ENCODE peak calls at places on chromosomes 4 and X, in eight cellular contexts. R, X, B, U, A, S, O and C are unnamed samples.

GRCh38 chr4:155371432-155372043 is 5.2 kb downstream of the MAP9 start:
- DNase-seq in R (no peak), X (no peak), B (peak), U (peak), A (no peak), S (no peak), O (no peak), C (no peak)

GRCh38 chr4:6221851-6222760 is 21.8 kb upstream of the JAKMIP1 start:
- DNase-seq in R (no peak), X (peak), B (peak), U (peak), A (peak), S (no peak), O (no peak), C (peak)

GRCh38 chr4:185016101-185016940 is 2.0 kb upstream of the HELT start:
- DNase-seq in R (no peak), X (no peak), B (no peak), U (peak), A (no peak), S (no peak), O (no peak), C (peak)

GRCh38 chr4:153295131-153295755 is 49.2 kb upstream of the MND1 start:
- DNase-seq in R (no peak), X (no peak), B (no peak), U (peak), A (no peak), S (no peak), O (no peak), C (peak)

GRCh38 chr4:77699731-77700210 is 94.2 kb downstream of the CXCL13 start:
- DNase-seq in R (no peak), X (no peak), B (peak), U (peak), A (peak), S (peak), O (no peak), C (peak)

GRCh38 chr4:35556387-35556786 is 687.9 kb downstream of the ARAP2 start:
- DNase-seq in R (no peak), X (no peak), B (no peak), U (no peak), A (no peak), S (no peak), O (no peak), C (no peak)

GRCh38 chr4:102343964-102344519 is 1.2 kb downstream of the SLC39A8 start:
- DNase-seq in R (no peak), X (no peak), B (peak), U (no peak), A (peak), S (no peak), O (no peak), C (peak)

GRCh38 chr4:77104405-77105292 is 28.9 kb upstream of the CCNI start:
- DNase-seq in R (no peak), X (peak), B (peak), U (no peak), A (no peak), S (no peak), O (peak), C (no peak)

GRCh38 chr4:78797777-78798284 is 21.7 kb downstream of the BMP2K start:
- DNase-seq in R (no peak), X (no peak), B (no peak), U (no peak), A (no peak), S (no peak), O (no peak), C (no peak)

GRCh38 chr4:25863906-25864418 is 1.2 kb upstream of the SEL1L3 start:
- DNase-seq in R (no peak), X (no peak), B (no peak), U (peak), A (no peak), S (no peak), O (no peak), C (peak)

GRCh38 chr4:126018274-126018673 is 703.5 kb downstream of the FAT4 start:
- DNase-seq in R (no peak), X (no peak), B (no peak), U (no peak), A (no peak), S (no peak), O (no peak), C (no peak)

GRCh38 chr4:139245590-139245989 is 34.4 kb downstream of the MGARP start:
- DNase-seq in R (no peak), X (no peak), B (peak), U (no peak), A (no peak), S (no peak), O (no peak), C (no peak)

GRCh38 chr4:188735082-188735481 is 595.8 kb downstream of the TRIML1 start:
- DNase-seq in R (no peak), X (no peak), B (no peak), U (no peak), A (no peak), S (no peak), O (no peak), C (no peak)

GRCh38 chrX:100745806-100746537 is 14.1 kb upstream of the SYTL4 start:
- DNase-seq in R (no peak), X (no peak), B (peak), U (no peak), A (no peak), S (no peak), O (no peak), C (no peak)

GRCh38 chr4:186472948-186473347 is 82.4 kb downstream of the MTNR1A start:
- DNase-seq in R (no peak), X (no peak), B (peak), U (peak), A (peak), S (no peak), O (no peak), C (peak)

GRCh38 chrX:24515447-24515846 is 50.4 kb downstream of the PDK3 start:
- DNase-seq in R (no peak), X (no peak), B (peak), U (peak), A (no peak), S (no peak), O (no peak), C (peak)

GRCh38 chr4:159049780-159050375 is 53.0 kb upstream of the RAPGEF2 start:
- DNase-seq in R (no peak), X (no peak), B (no peak), U (no peak), A (no peak), S (no peak), O (no peak), C (no peak)

GRCh38 chr4:37936889-37937498 is 23.2 kb upstream of the PTTG2 start:
- DNase-seq in R (no peak), X (peak), B (no peak), U (no peak), A (no peak), S (no peak), O (peak), C (peak)

GRCh38 chr4:117801756-117802155 is 232.5 kb upstream of the NDST3 start:
- DNase-seq in R (no peak), X (no peak), B (no peak), U (peak), A (no peak), S (no peak), O (no peak), C (no peak)

GRCh38 chr4:142480244-142480643 is 365.9 kb downstream of the INPP4B start:
- DNase-seq in R (no peak), X (no peak), B (no peak), U (no peak), A (no peak), S (no peak), O (no peak), C (no peak)

DNA sequence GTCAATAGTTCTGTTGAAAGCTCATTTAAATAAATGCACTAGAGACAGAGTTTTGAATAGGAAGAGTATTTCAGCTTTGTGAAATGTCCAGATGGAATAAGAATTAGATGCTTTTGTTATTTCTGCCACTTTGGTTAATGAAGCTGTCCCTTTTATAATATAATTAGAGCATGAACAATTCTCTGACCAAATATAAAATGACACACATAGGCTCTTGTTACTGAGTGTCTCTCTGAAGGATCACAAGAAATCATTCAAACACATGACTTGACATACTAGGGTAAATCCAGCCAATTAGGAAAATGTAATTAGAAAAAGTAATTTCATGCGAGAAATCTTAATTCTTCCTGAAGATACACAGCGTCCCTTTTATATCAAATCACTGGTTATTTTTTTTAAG is 68.4 kb upstream of the DDIT4L start:
- DNase-seq in R (no peak), X (no peak), B (no peak), U (no peak), A (no peak), S (no peak), O (no peak), C (no peak)
- H3K4me3 ChIP-seq in R (no peak), X (no peak), B (no peak), U (no peak), A (no peak), S (no peak), O (no peak), C (no peak)

DNA sequence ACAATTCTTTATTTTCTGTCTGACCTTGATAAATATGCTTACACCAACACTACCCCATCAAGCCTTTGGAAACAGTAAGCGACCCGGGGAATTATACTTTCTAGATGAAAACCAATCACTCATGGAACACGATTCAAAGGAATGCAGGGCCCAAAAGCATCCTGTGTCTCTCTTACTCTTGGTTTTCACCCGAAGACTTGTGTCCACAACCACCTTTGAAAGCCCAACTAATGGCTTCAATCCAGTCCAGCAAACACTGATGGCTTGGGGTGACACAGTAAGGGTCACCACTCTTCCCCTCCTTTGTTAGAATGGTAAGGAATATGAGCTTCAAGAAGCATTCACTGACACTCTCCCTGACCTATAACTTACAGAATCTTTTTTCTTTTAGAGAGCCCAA is 1.6 kb downstream of the CBR4 start:
- DNase-seq in R (no peak), X (no peak), B (no peak), U (no peak), A (no peak), S (no peak), O (no peak), C (no peak)
- H3K4me3 ChIP-seq in R (peak), X (no peak), B (no peak), U (peak), A (peak), S (no peak), O (no peak), C (peak)

GRCh38 chrX:153763989-153764755 is at the start of gene PLXNB3:
- DNase-seq in R (no peak), X (peak), B (peak), U (peak), A (peak), S (no peak), O (peak), C (peak)
- H3K4me3 ChIP-seq in R (peak), X (peak), B (peak), U (no peak), A (no peak), S (no peak), O (no peak), C (no peak)

DNA sequence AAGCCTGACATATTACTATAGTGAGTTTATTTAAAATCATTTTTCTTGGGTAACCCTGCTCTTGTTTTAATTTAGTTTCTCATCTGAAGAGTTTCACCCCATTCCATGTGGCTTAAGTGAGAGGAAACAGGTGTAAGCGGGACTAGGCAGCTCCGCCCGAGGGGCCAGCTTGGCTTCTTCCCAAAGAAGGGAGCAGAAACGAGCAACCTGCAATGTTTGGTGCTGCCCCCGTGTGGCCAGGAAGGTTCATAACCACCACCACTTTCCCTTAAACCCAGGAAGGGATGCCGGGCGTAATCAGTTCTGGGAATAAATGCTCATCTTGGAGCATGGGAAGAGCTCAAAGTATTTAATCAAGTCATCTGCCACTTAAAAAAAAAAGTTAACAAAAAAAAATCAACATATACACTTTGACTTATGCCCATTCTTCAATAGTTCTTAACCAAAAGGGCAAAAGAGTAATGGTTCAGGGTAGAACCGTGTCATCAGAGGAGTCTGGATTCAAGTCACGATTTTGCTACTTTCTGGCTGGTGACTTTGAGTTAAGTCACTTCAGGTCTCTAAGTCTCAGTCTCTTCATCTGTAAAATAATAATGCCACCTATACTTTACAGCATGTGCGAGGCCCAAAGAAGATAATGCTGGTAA is 147.9 kb downstream of the NSUN7 start:
- DNase-seq in R (no peak), X (peak), B (peak), U (peak), A (peak), S (peak), O (peak), C (peak)
- H3K4me3 ChIP-seq in R (no peak), X (no peak), B (no peak), U (no peak), A (no peak), S (no peak), O (no peak), C (no peak)

GRCh38 chr4:54290980-54291379 is 61.9 kb downstream of the PDGFRA start:
- DNase-seq in R (no peak), X (no peak), B (no peak), U (no peak), A (no peak), S (no peak), O (no peak), C (no peak)

GRCh38 chr4:54296548-54297203 is 67.6 kb downstream of the PDGFRA start:
- DNase-seq in R (no peak), X (no peak), B (no peak), U (no peak), A (no peak), S (no peak), O (no peak), C (no peak)
- H3K4me3 ChIP-seq in R (no peak), X (no peak), B (no peak), U (no peak), A (no peak), S (no peak), O (no peak), C (no peak)

DNA sequence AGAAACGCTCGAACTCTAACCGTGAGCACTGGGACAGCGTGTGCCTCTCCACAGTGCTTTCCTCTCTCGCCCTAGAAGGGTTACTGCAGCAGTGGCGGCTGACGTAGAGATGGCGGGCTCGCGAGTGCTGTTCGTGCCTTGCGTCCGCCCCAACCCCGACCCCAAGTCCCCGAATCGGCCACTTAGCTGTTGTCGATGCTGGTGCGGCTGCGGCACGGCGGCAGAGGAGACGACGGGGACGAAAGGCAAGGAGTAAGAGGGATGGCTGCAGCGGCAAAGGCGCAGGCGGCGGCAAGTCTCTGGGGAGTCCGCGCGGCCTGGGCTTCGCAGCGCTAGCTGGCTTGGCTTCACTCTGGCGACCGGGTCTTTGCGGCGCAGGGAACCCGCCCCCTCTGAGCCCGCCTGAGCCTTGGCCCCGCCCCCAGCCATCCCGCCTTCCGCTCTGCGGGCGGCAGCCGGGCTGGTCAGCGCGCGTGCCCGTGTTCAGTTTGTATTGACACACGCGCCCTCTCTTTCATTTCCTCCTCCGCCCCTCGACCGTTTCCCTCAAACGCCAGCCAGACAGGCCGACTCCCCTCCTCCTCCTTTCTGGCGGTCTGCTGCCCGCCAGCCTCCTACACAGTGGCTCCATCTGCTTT is at the start of gene SPIN4:
- DNase-seq in R (peak), X (peak), B (peak), U (peak), A (peak), S (no peak), O (peak), C (peak)
- H3K4me3 ChIP-seq in R (peak), X (peak), B (peak), U (peak), A (peak), S (peak), O (peak), C (peak)

GRCh38 chr4:27358269-27358668 is 497.6 kb downstream of the STIM2 start:
- DNase-seq in R (no peak), X (no peak), B (no peak), U (no peak), A (no peak), S (no peak), O (no peak), C (no peak)
- H3K4me3 ChIP-seq in R (no peak), X (no peak), B (no peak), U (no peak), A (no peak), S (no peak), O (no peak), C (no peak)

GRCh38 chr4:133148690-133149363 is at the start of gene PCDH10:
- DNase-seq in R (no peak), X (peak), B (peak), U (peak), A (peak), S (peak), O (peak), C (peak)
- H3K4me3 ChIP-seq in R (peak), X (peak), B (peak), U (peak), A (peak), S (peak), O (no peak), C (peak)

DNA sequence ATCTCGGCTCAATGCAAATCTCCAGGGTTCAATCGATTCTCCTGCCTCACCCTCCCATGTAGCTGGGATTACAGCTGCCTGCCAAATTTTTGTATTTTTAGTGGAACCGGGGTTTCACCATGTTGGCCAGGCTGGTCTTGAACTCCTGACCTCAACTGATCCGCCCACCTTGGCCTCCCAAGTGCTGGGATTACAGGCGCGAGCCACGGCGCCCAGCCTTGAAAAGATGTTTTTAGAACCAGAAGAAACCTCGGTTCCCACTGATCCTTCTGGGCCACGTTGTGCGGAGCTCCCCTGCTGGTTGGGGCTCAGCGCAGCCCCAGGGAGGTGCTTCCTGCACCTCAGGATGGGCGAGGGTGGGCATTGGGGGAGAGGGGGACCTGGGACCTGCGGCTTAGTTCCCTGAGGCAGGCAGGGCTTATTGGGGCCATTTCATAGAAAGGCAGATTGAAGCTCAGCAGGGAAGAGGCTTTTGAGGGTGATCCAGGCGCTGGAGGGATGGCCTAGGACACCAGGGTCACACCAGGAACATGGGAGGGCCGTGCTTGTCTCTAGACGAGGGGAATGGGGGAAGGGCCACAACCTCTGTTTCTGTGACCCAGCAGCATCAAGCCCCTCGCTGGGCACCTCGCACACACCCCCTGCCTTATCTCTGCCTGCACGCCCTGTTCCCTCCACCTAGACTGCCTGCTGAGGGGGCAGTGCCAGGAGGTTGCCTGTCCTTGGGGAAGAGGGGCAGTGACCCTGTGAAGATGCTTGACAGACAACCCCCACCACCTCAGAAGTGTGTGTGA is 6.3 kb upstream of the ADD1 start:
- DNase-seq in R (no peak), X (peak), B (no peak), U (peak), A (no peak), S (no peak), O (peak), C (peak)
- H3K4me3 ChIP-seq in R (peak), X (peak), B (no peak), U (no peak), A (peak), S (no peak), O (no peak), C (no peak)